ENCODE peak calls at places on chromosome 7, in four cellular contexts. One of them, this sample, is unnamed. For H3K4me1, the result is how much of the 10 kb centered on the place peaks cover.

GRCh38 chr7:25296086-25296485 is 67.8 kb upstream of the NPVF start:
- DNase-seq in IMR-90: no peak
- DNase-seq in esophagus squamous epithelium: no peak
- DNase-seq in HCT116: no peak
- DNase-seq in this sample: no peak

GRCh38 chr7:151454306-151454705 is 14.4 kb upstream of the CRYGN start:
- DNase-seq in IMR-90: no peak
- DNase-seq in esophagus squamous epithelium: no peak
- DNase-seq in HCT116: no peak
- DNase-seq in this sample: peak

GRCh38 chr7:135253851-135254815 is 20.5 kb downstream of the STRA8 start:
- DNase-seq in IMR-90: peak
- DNase-seq in esophagus squamous epithelium: no peak
- DNase-seq in HCT116: peak
- DNase-seq in this sample: no peak

GRCh38 chr7:30201161-30201666 is 66.4 kb downstream of the MTURN start:
- DNase-seq in IMR-90: no peak
- DNase-seq in esophagus squamous epithelium: no peak
- DNase-seq in HCT116: no peak
- DNase-seq in this sample: no peak

GRCh38 chr7:152989889-152990380 is 230.4 kb downstream of the ACTR3B start:
- DNase-seq in IMR-90: peak
- DNase-seq in esophagus squamous epithelium: no peak
- DNase-seq in HCT116: no peak
- DNase-seq in this sample: no peak

GRCh38 chr7:132097550-132098134 is 478.6 kb downstream of the PLXNA4 start:
- DNase-seq in IMR-90: no peak
- DNase-seq in esophagus squamous epithelium: no peak
- DNase-seq in HCT116: no peak
- DNase-seq in this sample: no peak

GRCh38 chr7:52851547-52851946 is 183.9 kb upstream of the POM121L12 start:
- DNase-seq in IMR-90: no peak
- DNase-seq in esophagus squamous epithelium: no peak
- DNase-seq in HCT116: no peak
- DNase-seq in this sample: no peak

GRCh38 chr7:158064631-158065030 is 523.0 kb downstream of the PTPRN2 start:
- DNase-seq in IMR-90: no peak
- DNase-seq in esophagus squamous epithelium: no peak
- DNase-seq in HCT116: no peak
- DNase-seq in this sample: no peak

GRCh38 chr7:132501956-132502355 is 74.3 kb downstream of the PLXNA4 start:
- DNase-seq in IMR-90: no peak
- DNase-seq in esophagus squamous epithelium: no peak
- DNase-seq in HCT116: no peak
- DNase-seq in this sample: no peak

GRCh38 chr7:18356195-18356645 is 139.3 kb upstream of the HDAC9 start:
- DNase-seq in IMR-90: peak
- DNase-seq in esophagus squamous epithelium: no peak
- DNase-seq in HCT116: peak
- DNase-seq in this sample: no peak

GRCh38 chr7:46257766-46258448 is 336.8 kb upstream of the IGFBP3 start:
- DNase-seq in IMR-90: peak
- DNase-seq in esophagus squamous epithelium: no peak
- DNase-seq in HCT116: peak
- DNase-seq in this sample: no peak

GRCh38 chr7:117195361-117195760 is 127.5 kb downstream of the WNT2 start:
- DNase-seq in IMR-90: no peak
- DNase-seq in esophagus squamous epithelium: no peak
- DNase-seq in HCT116: no peak
- DNase-seq in this sample: no peak

GRCh38 chr7:156722427-156722826 is 81.9 kb downstream of the RNF32 start:
- DNase-seq in IMR-90: peak
- DNase-seq in esophagus squamous epithelium: no peak
- DNase-seq in HCT116: no peak
- DNase-seq in this sample: no peak

GRCh38 chr7:32428546-32428945 is 61.6 kb downstream of the LSM5 start:
- DNase-seq in IMR-90: no peak
- DNase-seq in esophagus squamous epithelium: no peak
- DNase-seq in HCT116: no peak
- DNase-seq in this sample: no peak

GRCh38 chr7:603152-603941 is 83.7 kb upstream of the PDGFA start:
- DNase-seq in IMR-90: no peak
- DNase-seq in esophagus squamous epithelium: no peak
- DNase-seq in HCT116: no peak
- DNase-seq in this sample: peak

GRCh38 chr7:16721541-16721940 is 32.0 kb upstream of the TSPAN13 start:
- DNase-seq in IMR-90: no peak
- DNase-seq in esophagus squamous epithelium: no peak
- DNase-seq in HCT116: no peak
- DNase-seq in this sample: no peak

GRCh38 chr7:129351320-129351719 is 82.9 kb upstream of the STRIP2 start:
- DNase-seq in IMR-90: peak
- DNase-seq in esophagus squamous epithelium: no peak
- DNase-seq in HCT116: no peak
- DNase-seq in this sample: no peak

GRCh38 chr7:25149844-25150243 is 24.8 kb upstream of the CYCS start:
- DNase-seq in IMR-90: no peak
- DNase-seq in esophagus squamous epithelium: no peak
- DNase-seq in HCT116: no peak
- DNase-seq in this sample: no peak

GRCh38 chr7:69263550-69263949 is 334.7 kb upstream of the AUTS2 start:
- DNase-seq in IMR-90: no peak
- DNase-seq in esophagus squamous epithelium: no peak
- DNase-seq in HCT116: no peak
- DNase-seq in this sample: no peak

GRCh38 chr7:91080351-91080750 is 183.9 kb upstream of the FZD1 start:
- DNase-seq in IMR-90: no peak
- DNase-seq in esophagus squamous epithelium: no peak
- DNase-seq in HCT116: no peak
- DNase-seq in this sample: no peak

GRCh38 chr7:91085175-91085574 is 179.1 kb upstream of the FZD1 start:
- DNase-seq in IMR-90: no peak
- DNase-seq in esophagus squamous epithelium: no peak
- DNase-seq in HCT116: no peak
- DNase-seq in this sample: no peak

GRCh38 chr7:91082038-91082437 is 182.2 kb upstream of the FZD1 start:
- DNase-seq in IMR-90: peak
- DNase-seq in esophagus squamous epithelium: no peak
- DNase-seq in HCT116: no peak
- DNase-seq in this sample: no peak

GRCh38 chr7:91082854-91083495 is 181.3 kb upstream of the FZD1 start:
- DNase-seq in IMR-90: peak
- DNase-seq in esophagus squamous epithelium: no peak
- DNase-seq in HCT116: no peak
- DNase-seq in this sample: no peak

GRCh38 chr7:91083855-91084644 is 180.2 kb upstream of the FZD1 start:
- DNase-seq in IMR-90: no peak
- DNase-seq in esophagus squamous epithelium: no peak
- DNase-seq in HCT116: no peak
- DNase-seq in this sample: no peak
- H3K4me1 ChIP-seq in IMR-90: under half
- H3K4me1 ChIP-seq in esophagus squamous epithelium: under half
- H3K4me1 ChIP-seq in HCT116: under half
- H3K4me1 ChIP-seq in this sample: under half

GRCh38 chr7:80790877-80791276 is 128.0 kb downstream of the SEMA3C start:
- DNase-seq in IMR-90: no peak
- DNase-seq in esophagus squamous epithelium: no peak
- DNase-seq in HCT116: no peak
- DNase-seq in this sample: no peak
- H3K27ac ChIP-seq in IMR-90: no peak
- H3K27ac ChIP-seq in esophagus squamous epithelium: peak
- H3K27ac ChIP-seq in HCT116: no peak
- H3K27ac ChIP-seq in this sample: no peak

GRCh38 chr7:106285051-106285800 is 443 bp upstream of the NAMPT start:
- DNase-seq in IMR-90: peak
- DNase-seq in esophagus squamous epithelium: peak
- DNase-seq in HCT116: peak
- DNase-seq in this sample: peak
- TF ChIP-seq POLR2A in IMR-90: peak
- TF ChIP-seq POLR2A in esophagus squamous epithelium: peak
- TF ChIP-seq POLR2A in HCT116: peak
- TF ChIP-seq POLR2A in this sample: peak

GRCh38 chr7:95593343-95593742 is 3.0 kb downstream of the PDK4 start:
- DNase-seq in IMR-90: no peak
- DNase-seq in esophagus squamous epithelium: no peak
- DNase-seq in HCT116: no peak
- DNase-seq in this sample: no peak
- H3K4me1 ChIP-seq in IMR-90: under half
- H3K4me1 ChIP-seq in esophagus squamous epithelium: under half
- H3K4me1 ChIP-seq in HCT116: under half
- H3K4me1 ChIP-seq in this sample: under half

GRCh38 chr7:124762611-124763143 is 2.9 kb downstream of the GPR37 start:
- DNase-seq in IMR-90: peak
- DNase-seq in esophagus squamous epithelium: no peak
- DNase-seq in HCT116: no peak
- DNase-seq in this sample: peak
- H3K27ac ChIP-seq in IMR-90: peak
- H3K27ac ChIP-seq in esophagus squamous epithelium: peak
- H3K27ac ChIP-seq in HCT116: no peak
- H3K27ac ChIP-seq in this sample: peak

DNA sequence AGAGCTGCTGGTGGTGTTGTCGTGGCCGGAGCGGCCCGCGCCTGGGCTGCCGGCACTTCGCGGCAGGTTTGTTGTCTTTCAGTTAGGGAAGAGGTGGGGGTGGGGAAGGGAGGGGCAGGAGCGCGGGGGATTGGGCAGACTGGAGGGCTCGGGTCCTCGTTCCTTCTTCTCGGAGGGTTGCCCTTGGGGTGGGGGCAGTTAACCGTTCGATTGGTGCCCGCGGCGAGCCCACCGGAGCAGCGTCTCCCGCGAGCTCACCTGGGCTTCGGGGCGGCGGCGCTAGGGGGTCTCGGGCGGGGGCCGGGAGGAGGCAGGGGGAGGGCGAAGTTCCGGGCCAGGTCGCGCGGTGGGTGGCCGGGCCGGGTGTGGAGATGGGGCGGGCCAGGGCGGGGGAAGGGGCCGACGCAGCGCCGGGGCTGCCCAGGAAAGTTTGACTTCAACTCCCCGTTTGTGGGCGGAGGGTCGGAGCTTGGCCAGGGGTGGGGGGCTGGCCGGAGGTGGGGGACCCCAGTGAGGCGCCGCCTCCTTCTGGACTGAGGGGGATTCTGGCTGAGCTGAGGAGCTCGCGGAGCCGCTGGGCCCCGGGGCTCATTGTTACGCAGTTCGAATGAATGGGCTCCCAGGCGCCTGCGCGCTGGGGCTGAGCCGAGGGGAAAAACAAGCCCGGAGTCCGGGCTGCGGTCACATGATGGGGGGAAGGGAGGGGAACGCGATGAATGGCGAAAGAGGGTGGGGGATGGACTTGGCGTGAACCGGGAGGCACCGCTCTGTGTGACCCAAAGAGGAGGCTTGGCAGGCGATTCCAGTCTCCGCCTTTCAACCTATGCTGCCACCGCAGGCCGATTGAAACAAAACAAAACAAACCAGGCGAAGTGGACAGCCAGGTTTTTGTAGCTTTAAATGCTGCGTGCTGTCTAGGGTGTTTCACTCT is 582 bp downstream of the HBP1 start:
- DNase-seq in IMR-90: peak
- DNase-seq in esophagus squamous epithelium: peak
- DNase-seq in HCT116: peak
- DNase-seq in this sample: peak
- TF ChIP-seq POLR2A in IMR-90: peak
- TF ChIP-seq POLR2A in esophagus squamous epithelium: peak
- TF ChIP-seq POLR2A in HCT116: peak
- TF ChIP-seq POLR2A in this sample: peak